ENCODE peak calls at places on chromosomes 2 and 18, in four cellular contexts. Y, M, B and I are unnamed samples. For H3K9me3, the result is how much of the 10 kb centered on the place peaks cover.

GRCh38 chr2:88199912-88200682 is 30.0 kb downstream of the THNSL2 start:
- DNase-seq in M (no peak), B (no peak), Y (peak), I (no peak)

GRCh38 chr2:10895231-10895630 is 16.5 kb upstream of the KCNF1 start:
- DNase-seq in M (no peak), Y (no peak), B (no peak), I (no peak)

GRCh38 chr2:140658766-140659165 is 1472.0 kb downstream of the LRP1B start:
- DNase-seq in Y (no peak), B (no peak), M (no peak), I (no peak)

GRCh38 chr2:151306621-151307020 is 17.2 kb upstream of the NMI start:
- DNase-seq in B (no peak), Y (no peak), M (no peak), I (no peak)

GRCh38 chr2:142286618-142287017 is 155.8 kb upstream of the LRP1B start:
- DNase-seq in M (no peak), B (no peak), Y (peak), I (no peak)

GRCh38 chr2:231761735-231762134 is 19.3 kb downstream of the PDE6D start:
- DNase-seq in M (no peak), B (no peak), Y (no peak), I (no peak)

GRCh38 chr2:241892299-241893137 is 23.0 kb downstream of the RTP5 start:
- DNase-seq in M (peak), Y (no peak), B (peak), I (no peak)

GRCh38 chr2:72943540-72944395 is 26.4 kb downstream of the EMX1 start:
- DNase-seq in B (no peak), M (no peak), Y (no peak), I (no peak)

GRCh38 chr2:26363323-26363722 is 16.7 kb upstream of the ADGRF3 start:
- DNase-seq in Y (no peak), M (no peak), B (no peak), I (no peak)

DNA sequence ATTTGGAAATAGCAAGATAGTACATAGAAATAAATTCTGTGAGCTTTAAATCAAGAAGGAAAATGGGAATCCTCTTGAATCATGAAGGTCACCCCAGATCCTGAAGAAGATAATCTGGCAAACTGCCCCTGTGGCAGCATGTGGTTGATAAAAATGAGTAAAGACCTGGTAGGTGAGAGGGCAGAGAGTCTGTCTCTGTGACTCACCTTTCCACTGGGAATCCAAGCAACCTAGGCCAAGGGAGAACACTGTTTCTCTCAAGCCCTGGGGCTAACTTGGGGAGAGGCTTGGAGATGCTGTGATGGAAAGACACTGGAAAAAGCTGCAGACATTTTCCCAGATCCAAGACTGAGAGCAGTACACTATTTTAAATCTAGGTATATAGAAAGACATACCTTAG is 185.8 kb upstream of the CNTNAP5 start:
- DNase-seq in B (no peak), M (no peak), Y (no peak), I (no peak)
- H3K9me3 ChIP-seq in B (under half), M (under half), Y (under half), I (under half)

GRCh38 chr18:35247412-35248249 is 6.8 kb downstream of the ZNF397 start:
- DNase-seq in Y (no peak), M (no peak), B (no peak), I (no peak)

GRCh38 chr18:35248429-35248828 is 7.6 kb downstream of the ZNF397 start:
- DNase-seq in M (no peak), Y (no peak), B (no peak), I (no peak)

GRCh38 chr18:35253655-35254287 is 12.9 kb downstream of the ZNF397 start:
- DNase-seq in B (no peak), M (no peak), Y (no peak), I (no peak)

GRCh38 chr18:35256947-35257346 is 16.1 kb downstream of the ZNF397 start:
- DNase-seq in Y (no peak), B (no peak), M (no peak), I (no peak)

GRCh38 chr18:35252466-35252865 is 11.6 kb downstream of the ZNF397 start:
- DNase-seq in M (no peak), Y (no peak), B (no peak), I (no peak)
- H3K9me3 ChIP-seq in M (under half), Y (under half), B (under half), I (under half)

DNA sequence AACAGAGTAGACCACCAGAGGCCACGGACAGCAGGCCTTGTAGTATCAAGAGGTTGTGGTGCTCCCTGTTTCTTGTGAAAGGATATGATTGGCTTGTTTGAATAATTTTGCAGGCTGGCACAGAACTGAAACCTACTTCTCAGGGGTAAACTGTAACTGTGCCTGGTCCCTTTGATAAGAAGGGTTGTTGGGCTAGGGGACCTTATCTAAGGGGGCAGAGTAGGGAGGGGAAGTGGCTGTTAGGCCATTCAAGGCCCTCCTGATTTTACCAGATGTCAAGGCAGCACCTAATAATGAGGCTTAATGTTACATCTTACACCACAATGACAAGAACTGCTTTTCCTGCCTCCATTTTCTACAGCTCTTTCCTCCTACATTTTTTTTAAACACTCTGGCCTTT is 45.6 kb downstream of the GPR39 start:
- DNase-seq in Y (no peak), M (no peak), B (no peak), I (no peak)
- H3K9me3 ChIP-seq in Y (under half), M (under half), B (under half), I (under half)

GRCh38 chr2:67579791-67580190 is 182.7 kb downstream of the ETAA1 start:
- DNase-seq in M (no peak), B (no peak), Y (no peak), I (no peak)

GRCh38 chr2:67585400-67585799 is 188.3 kb downstream of the ETAA1 start:
- DNase-seq in Y (no peak), M (no peak), B (no peak), I (no peak)

GRCh38 chr2:67581751-67582150 is 184.6 kb downstream of the ETAA1 start:
- DNase-seq in M (no peak), B (no peak), Y (no peak), I (no peak)

GRCh38 chr2:67579207-67579606 is 182.1 kb downstream of the ETAA1 start:
- DNase-seq in Y (no peak), M (no peak), B (no peak), I (no peak)

DNA sequence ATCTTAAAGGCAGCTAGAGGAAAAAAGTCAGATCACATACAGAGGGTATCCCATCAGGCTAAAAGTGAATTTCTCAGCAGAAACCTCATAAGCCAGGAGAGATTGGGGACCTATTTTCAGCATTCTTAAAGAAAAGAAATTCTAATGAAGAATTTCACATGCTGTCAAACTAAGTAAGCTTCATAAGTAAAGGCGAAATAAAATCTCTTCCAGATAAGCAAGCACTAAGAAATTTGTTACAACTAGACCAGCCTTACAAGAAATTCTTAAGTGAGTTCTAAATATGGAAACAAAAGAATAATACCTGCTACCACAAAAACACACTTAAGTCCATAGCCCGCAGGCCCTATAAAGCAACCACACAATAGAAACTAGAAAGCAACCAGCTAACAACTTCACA is 186.1 kb downstream of the ETAA1 start:
- DNase-seq in Y (no peak), M (no peak), B (no peak), I (no peak)
- H3K9me3 ChIP-seq in Y (under half), M (under half), B (under half), I (under half)

DNA sequence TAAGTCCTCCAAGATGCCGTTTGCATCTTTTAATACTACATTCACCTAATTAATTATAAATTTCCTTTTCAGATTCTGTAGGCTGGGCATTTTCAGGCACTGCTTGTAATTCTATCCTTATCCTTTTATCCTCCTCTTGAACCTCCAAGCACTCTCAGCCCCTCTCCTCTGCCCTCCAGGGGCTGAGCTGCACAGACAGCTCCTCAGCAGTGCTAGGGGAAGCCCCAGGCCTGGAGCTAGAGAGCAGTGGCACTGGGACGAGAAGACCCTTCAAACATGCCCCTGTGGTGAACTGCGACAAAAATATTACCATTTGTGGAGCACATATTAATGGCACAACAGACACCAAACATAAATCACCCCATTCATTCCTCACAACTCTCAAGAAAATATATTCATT is 32.9 kb downstream of the CFAP210 start:
- DNase-seq in Y (no peak), B (no peak), M (no peak), I (no peak)
- H3K9me3 ChIP-seq in Y (under half), B (under half), M (under half), I (under half)

GRCh38 chr2:216537366-216537765 is 38.7 kb downstream of the RPL37A start:
- DNase-seq in B (no peak), Y (no peak), M (no peak), I (no peak)

GRCh38 chr2:216539120-216539519 is 40.5 kb downstream of the RPL37A start:
- DNase-seq in B (no peak), Y (no peak), M (no peak), I (no peak)

GRCh38 chr2:216540920-216541319 is 42.3 kb downstream of the RPL37A start:
- DNase-seq in Y (no peak), B (no peak), M (no peak), I (no peak)

GRCh38 chr2:216538538-216538937 is 39.9 kb downstream of the RPL37A start:
- DNase-seq in M (no peak), Y (no peak), B (no peak), I (no peak)

GRCh38 chr2:216539791-216540241 is 41.2 kb downstream of the RPL37A start:
- DNase-seq in Y (peak), M (peak), B (peak), I (no peak)
- H3K9me3 ChIP-seq in Y (under half), M (under half), B (under half), I (under half)